ENCODE peak calls at places on chromosomes 16 and 17, in six cellular contexts. One of them, this sample, is unnamed.

GRCh38 chr16:30585400-30586191 is at the start of gene ZNF785:
- DNase-seq in transverse colon: peak
- DNase-seq in MM.1S: peak
- DNase-seq in PC-3: peak
- DNase-seq in epithelial cell of esophagus: peak
- DNase-seq in mucosa of descending colon: peak
- DNase-seq in this sample: peak

GRCh38 chr16:83882118-83882879 is 16.6 kb upstream of the MLYCD start:
- DNase-seq in mucosa of descending colon: no peak
- DNase-seq in MM.1S: no peak
- DNase-seq in PC-3: no peak
- DNase-seq in epithelial cell of esophagus: no peak
- DNase-seq in transverse colon: no peak
- DNase-seq in this sample: peak

GRCh38 chr17:7133424-7133823 is 18.8 kb upstream of the ASGR2 start:
- DNase-seq in epithelial cell of esophagus: no peak
- DNase-seq in PC-3: no peak
- DNase-seq in transverse colon: peak
- DNase-seq in MM.1S: peak
- DNase-seq in mucosa of descending colon: no peak
- DNase-seq in this sample: peak

GRCh38 chr17:83101805-83102480 is 22.5 kb downstream of the METRNL start:
- DNase-seq in mucosa of descending colon: peak
- DNase-seq in PC-3: no peak
- DNase-seq in transverse colon: peak
- DNase-seq in epithelial cell of esophagus: peak
- DNase-seq in MM.1S: no peak
- DNase-seq in this sample: no peak

GRCh38 chr17:62807812-62808575 is at the start of gene MARCHF10:
- DNase-seq in transverse colon: peak
- DNase-seq in PC-3: peak
- DNase-seq in mucosa of descending colon: peak
- DNase-seq in MM.1S: peak
- DNase-seq in epithelial cell of esophagus: no peak
- DNase-seq in this sample: peak

GRCh38 chr17:43315858-43316521 is 82.2 kb upstream of the RNU2-1 start:
- DNase-seq in mucosa of descending colon: no peak
- DNase-seq in PC-3: no peak
- DNase-seq in MM.1S: no peak
- DNase-seq in epithelial cell of esophagus: no peak
- DNase-seq in transverse colon: no peak
- DNase-seq in this sample: no peak

GRCh38 chr17:17569691-17570090 is 21.8 kb downstream of the PEMT start:
- DNase-seq in mucosa of descending colon: no peak
- DNase-seq in MM.1S: no peak
- DNase-seq in PC-3: no peak
- DNase-seq in transverse colon: no peak
- DNase-seq in epithelial cell of esophagus: no peak
- DNase-seq in this sample: no peak

GRCh38 chr17:81393684-81394376 is 1.4 kb upstream of the BAHCC1 start:
- DNase-seq in epithelial cell of esophagus: peak
- DNase-seq in transverse colon: peak
- DNase-seq in PC-3: peak
- DNase-seq in mucosa of descending colon: peak
- DNase-seq in MM.1S: peak
- DNase-seq in this sample: peak

GRCh38 chr16:17685445-17685844 is 214.7 kb upstream of the XYLT1 start:
- DNase-seq in epithelial cell of esophagus: no peak
- DNase-seq in mucosa of descending colon: no peak
- DNase-seq in MM.1S: no peak
- DNase-seq in PC-3: no peak
- DNase-seq in transverse colon: no peak
- DNase-seq in this sample: no peak

GRCh38 chr16:85181091-85181738 is 68.9 kb upstream of the CIBAR2 start:
- DNase-seq in MM.1S: no peak
- DNase-seq in transverse colon: no peak
- DNase-seq in mucosa of descending colon: no peak
- DNase-seq in epithelial cell of esophagus: no peak
- DNase-seq in PC-3: no peak
- DNase-seq in this sample: no peak

GRCh38 chr16:71883193-71883848 is 661 bp downstream of the ZNF821 start:
- DNase-seq in PC-3: peak
- DNase-seq in epithelial cell of esophagus: peak
- DNase-seq in transverse colon: peak
- DNase-seq in MM.1S: peak
- DNase-seq in mucosa of descending colon: peak
- DNase-seq in this sample: peak

GRCh38 chr17:81895400-81895799 is 3.9 kb downstream of the ANAPC11 start:
- DNase-seq in epithelial cell of esophagus: no peak
- DNase-seq in mucosa of descending colon: no peak
- DNase-seq in PC-3: no peak
- DNase-seq in transverse colon: no peak
- DNase-seq in MM.1S: no peak
- DNase-seq in this sample: no peak

GRCh38 chr17:57404073-57404472 is 147.8 kb downstream of the MSI2 start:
- DNase-seq in epithelial cell of esophagus: peak
- DNase-seq in transverse colon: no peak
- DNase-seq in PC-3: peak
- DNase-seq in mucosa of descending colon: no peak
- DNase-seq in MM.1S: no peak
- DNase-seq in this sample: no peak

GRCh38 chr17:79925242-79925957 is 86.2 kb upstream of the CBX4 start:
- DNase-seq in MM.1S: no peak
- DNase-seq in mucosa of descending colon: peak
- DNase-seq in PC-3: peak
- DNase-seq in epithelial cell of esophagus: no peak
- DNase-seq in transverse colon: peak
- DNase-seq in this sample: peak

GRCh38 chr16:72989203-72989991 is 58.5 kb downstream of the ZFHX3 start:
- DNase-seq in mucosa of descending colon: no peak
- DNase-seq in epithelial cell of esophagus: peak
- DNase-seq in MM.1S: no peak
- DNase-seq in transverse colon: no peak
- DNase-seq in PC-3: peak
- DNase-seq in this sample: no peak

GRCh38 chr17:45341389-45342158 is 24.8 kb upstream of the MAP3K14 start:
- DNase-seq in transverse colon: peak
- DNase-seq in PC-3: peak
- DNase-seq in MM.1S: no peak
- DNase-seq in epithelial cell of esophagus: peak
- DNase-seq in mucosa of descending colon: peak
- DNase-seq in this sample: peak

GRCh38 chr16:49742428-49743205 is 113.3 kb downstream of the ZNF423 start:
- DNase-seq in PC-3: no peak
- DNase-seq in epithelial cell of esophagus: no peak
- DNase-seq in MM.1S: no peak
- DNase-seq in transverse colon: no peak
- DNase-seq in mucosa of descending colon: no peak
- DNase-seq in this sample: no peak

GRCh38 chr16:75697571-75697970 is 3.7 kb downstream of the DUXB start:
- DNase-seq in transverse colon: no peak
- DNase-seq in MM.1S: no peak
- DNase-seq in PC-3: no peak
- DNase-seq in mucosa of descending colon: no peak
- DNase-seq in epithelial cell of esophagus: no peak
- DNase-seq in this sample: no peak

GRCh38 chr16:920722-921121 is 50.1 kb downstream of the LMF1 start:
- DNase-seq in epithelial cell of esophagus: no peak
- DNase-seq in mucosa of descending colon: no peak
- DNase-seq in transverse colon: no peak
- DNase-seq in MM.1S: no peak
- DNase-seq in PC-3: no peak
- DNase-seq in this sample: no peak

GRCh38 chr17:33560165-33560564 is 267.1 kb upstream of the ASIC2 start:
- DNase-seq in mucosa of descending colon: no peak
- DNase-seq in transverse colon: no peak
- DNase-seq in epithelial cell of esophagus: no peak
- DNase-seq in PC-3: no peak
- DNase-seq in MM.1S: no peak
- DNase-seq in this sample: no peak

GRCh38 chr17:45874148-45874547 is 20.2 kb upstream of the MAPT start:
- DNase-seq in transverse colon: no peak
- DNase-seq in MM.1S: peak
- DNase-seq in epithelial cell of esophagus: no peak
- DNase-seq in mucosa of descending colon: no peak
- DNase-seq in PC-3: no peak
- DNase-seq in this sample: no peak

GRCh38 chr17:65485388-65486299 is 75.8 kb downstream of the AXIN2 start:
- DNase-seq in MM.1S: no peak
- DNase-seq in PC-3: no peak
- DNase-seq in mucosa of descending colon: no peak
- DNase-seq in epithelial cell of esophagus: no peak
- DNase-seq in transverse colon: no peak
- DNase-seq in this sample: peak

GRCh38 chr17:77869665-77870132 is 88.8 kb upstream of the TNRC6C start:
- DNase-seq in epithelial cell of esophagus: no peak
- DNase-seq in transverse colon: peak
- DNase-seq in mucosa of descending colon: no peak
- DNase-seq in MM.1S: peak
- DNase-seq in PC-3: no peak
- DNase-seq in this sample: no peak

GRCh38 chr17:5610956-5611355 is 26.6 kb upstream of the NLRP1 start:
- DNase-seq in transverse colon: no peak
- DNase-seq in epithelial cell of esophagus: no peak
- DNase-seq in mucosa of descending colon: peak
- DNase-seq in PC-3: no peak
- DNase-seq in MM.1S: no peak
- DNase-seq in this sample: no peak

DNA sequence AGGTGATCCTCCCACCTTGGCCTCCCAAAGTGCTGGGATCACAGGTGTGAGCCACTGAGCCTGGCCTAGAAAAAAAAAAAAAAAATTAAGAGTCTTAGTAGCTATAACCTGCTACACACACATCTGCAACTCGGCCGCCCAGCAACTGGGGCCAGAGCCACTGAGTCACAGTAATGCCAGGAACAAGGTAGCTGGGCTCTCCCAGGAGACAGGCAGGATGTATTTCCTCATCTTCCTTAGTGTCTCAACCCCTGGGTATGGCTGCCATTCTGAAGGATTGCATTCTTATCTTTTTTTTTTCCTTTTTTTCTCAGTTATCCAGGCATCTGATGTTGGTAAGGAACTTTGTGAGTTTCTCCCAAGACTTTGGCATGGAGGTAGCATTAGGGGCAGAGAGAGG is 7.1 kb upstream of the PSMD3 start:
- DNase-seq in epithelial cell of esophagus: peak
- DNase-seq in transverse colon: no peak
- DNase-seq in mucosa of descending colon: no peak
- DNase-seq in MM.1S: no peak
- DNase-seq in PC-3: no peak
- DNase-seq in this sample: no peak
- H3K4me3 ChIP-seq in epithelial cell of esophagus: no peak
- H3K4me3 ChIP-seq in transverse colon: no peak
- H3K4me3 ChIP-seq in mucosa of descending colon: no peak
- H3K4me3 ChIP-seq in MM.1S: no peak
- H3K4me3 ChIP-seq in PC-3: no peak
- H3K4me3 ChIP-seq in this sample: no peak

GRCh38 chr17:10843806-10844205 is 5.9 kb upstream of the PIRT start:
- DNase-seq in epithelial cell of esophagus: peak
- DNase-seq in mucosa of descending colon: peak
- DNase-seq in transverse colon: peak
- DNase-seq in MM.1S: no peak
- DNase-seq in PC-3: no peak
- DNase-seq in this sample: peak

GRCh38 chr17:10844667-10845387 is 6.9 kb upstream of the PIRT start:
- DNase-seq in transverse colon: peak
- DNase-seq in PC-3: peak
- DNase-seq in MM.1S: peak
- DNase-seq in epithelial cell of esophagus: peak
- DNase-seq in mucosa of descending colon: peak
- DNase-seq in this sample: peak

GRCh38 chr17:10842658-10843057 is 4.8 kb upstream of the PIRT start:
- DNase-seq in transverse colon: no peak
- DNase-seq in epithelial cell of esophagus: no peak
- DNase-seq in mucosa of descending colon: no peak
- DNase-seq in PC-3: no peak
- DNase-seq in MM.1S: no peak
- DNase-seq in this sample: no peak

DNA sequence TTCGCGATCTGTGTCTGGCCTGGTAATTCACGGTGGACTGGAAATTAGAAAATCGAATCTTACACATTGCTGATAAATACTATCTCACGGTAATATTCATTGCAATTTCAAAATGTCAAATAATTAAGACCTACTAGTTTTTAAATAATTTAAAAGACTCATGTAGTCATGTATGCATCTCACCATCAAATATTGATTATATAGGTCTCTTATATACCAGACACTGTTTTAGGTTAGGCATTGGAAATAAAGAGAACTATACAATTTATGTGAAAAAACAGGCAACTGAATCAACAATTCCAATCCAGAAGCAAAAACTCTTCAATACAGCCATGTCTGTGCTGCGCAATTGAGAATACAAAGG is 7.5 kb upstream of the PIRT start:
- DNase-seq in mucosa of descending colon: no peak
- DNase-seq in MM.1S: no peak
- DNase-seq in PC-3: no peak
- DNase-seq in epithelial cell of esophagus: no peak
- DNase-seq in transverse colon: no peak
- DNase-seq in this sample: no peak
- TF ChIP-seq CTCF in mucosa of descending colon: no peak
- TF ChIP-seq CTCF in MM.1S: no peak
- TF ChIP-seq CTCF in PC-3: no peak
- TF ChIP-seq CTCF in epithelial cell of esophagus: no peak
- TF ChIP-seq CTCF in transverse colon: no peak
- TF ChIP-seq CTCF in this sample: no peak

GRCh38 chr17:48101012-48101720 is at the start of gene CBX1:
- DNase-seq in MM.1S: peak
- DNase-seq in transverse colon: peak
- DNase-seq in mucosa of descending colon: peak
- DNase-seq in PC-3: peak
- DNase-seq in epithelial cell of esophagus: peak
- DNase-seq in this sample: peak

GRCh38 chr17:48100591-48101011 is 677 bp downstream of the CBX1 start:
- DNase-seq in MM.1S: no peak
- DNase-seq in mucosa of descending colon: peak
- DNase-seq in transverse colon: peak
- DNase-seq in epithelial cell of esophagus: peak
- DNase-seq in PC-3: peak
- DNase-seq in this sample: peak

GRCh38 chr17:48103379-48103715 is 2.1 kb upstream of the CBX1 start:
- DNase-seq in mucosa of descending colon: no peak
- DNase-seq in MM.1S: no peak
- DNase-seq in transverse colon: no peak
- DNase-seq in PC-3: no peak
- DNase-seq in epithelial cell of esophagus: no peak
- DNase-seq in this sample: no peak

GRCh38 chr17:48102700-48103378 is 1.6 kb upstream of the CBX1 start:
- DNase-seq in epithelial cell of esophagus: no peak
- DNase-seq in PC-3: peak
- DNase-seq in mucosa of descending colon: no peak
- DNase-seq in MM.1S: peak
- DNase-seq in transverse colon: no peak
- DNase-seq in this sample: no peak

GRCh38 chr17:48100160-48100559 is 1.1 kb downstream of the CBX1 start:
- DNase-seq in epithelial cell of esophagus: peak
- DNase-seq in PC-3: no peak
- DNase-seq in transverse colon: no peak
- DNase-seq in MM.1S: no peak
- DNase-seq in mucosa of descending colon: no peak
- DNase-seq in this sample: no peak
- H3K4me3 ChIP-seq in epithelial cell of esophagus: peak
- H3K4me3 ChIP-seq in PC-3: peak
- H3K4me3 ChIP-seq in transverse colon: peak
- H3K4me3 ChIP-seq in MM.1S: peak
- H3K4me3 ChIP-seq in mucosa of descending colon: no peak
- H3K4me3 ChIP-seq in this sample: peak

GRCh38 chr16:89701425-89702406 is at the start of gene SPATA2L:
- DNase-seq in transverse colon: peak
- DNase-seq in PC-3: peak
- DNase-seq in MM.1S: peak
- DNase-seq in epithelial cell of esophagus: peak
- DNase-seq in mucosa of descending colon: peak
- DNase-seq in this sample: peak
- TF ChIP-seq CTCF in transverse colon: peak
- TF ChIP-seq CTCF in PC-3: no peak
- TF ChIP-seq CTCF in MM.1S: no peak
- TF ChIP-seq CTCF in epithelial cell of esophagus: no peak
- TF ChIP-seq CTCF in mucosa of descending colon: no peak
- TF ChIP-seq CTCF in this sample: peak